ENCODE peak calls at places on chromosomes 11 and 22, in four cellular contexts. D is keratinocyte; I is CD8-positive, alpha-beta T cell; S is naive thymus-derived CD4-positive, alpha-beta T cell. M is an unnamed sample.

GRCh38 chr11:1881442-1882264 is 10.0 kb downstream of the PRR33 start:
- DNase-seq in D (no peak), S (no peak), I (no peak), M (no peak)

GRCh38 chr11:134040386-134041297 is 28.2 kb upstream of the JAM3 start:
- DNase-seq in S (no peak), I (no peak), D (peak; percentile 35), M (no peak)

GRCh38 chr11:115078461-115079438 is 400.4 kb downstream of the NXPE2 start:
- DNase-seq in S (no peak), D (no peak), I (no peak), M (no peak)

GRCh38 chr11:130043575-130043974 is 26.1 kb upstream of the APLP2 start:
- DNase-seq in I (no peak), S (no peak), D (no peak), M (no peak)

GRCh38 chr11:36817336-36817965 is 219.4 kb upstream of the RAG2 start:
- DNase-seq in I (no peak), D (no peak), S (no peak), M (no peak)

GRCh38 chr11:116194156-116194904 is 578.5 kb downstream of the BUD13 start:
- DNase-seq in I (no peak), D (no peak), S (no peak), M (no peak)

GRCh38 chr11:113189909-113190667 is 124.3 kb upstream of the TTC12 start:
- DNase-seq in I (no peak), S (no peak), D (peak; percentile 94), M (no peak)

GRCh38 chr11:33704240-33705002 is 3.8 kb upstream of the C11orf91 start:
- DNase-seq in I (no peak), S (no peak), D (no peak), M (no peak)

GRCh38 chr22:46421272-46421671 is 85.8 kb downstream of the TRMU start:
- DNase-seq in S (peak; percentile 10), D (no peak), I (no peak), M (no peak)

GRCh38 chr22:18935889-18936529 is at the start of gene PRODH:
- DNase-seq in S (no peak), D (no peak), I (no peak), M (no peak)

GRCh38 chr11:14414470-14415461 is 55.8 kb upstream of the RRAS2 start:
- DNase-seq in S (peak; percentile 22), D (no peak), I (peak; percentile 37), M (peak; percentile 43)

DNA sequence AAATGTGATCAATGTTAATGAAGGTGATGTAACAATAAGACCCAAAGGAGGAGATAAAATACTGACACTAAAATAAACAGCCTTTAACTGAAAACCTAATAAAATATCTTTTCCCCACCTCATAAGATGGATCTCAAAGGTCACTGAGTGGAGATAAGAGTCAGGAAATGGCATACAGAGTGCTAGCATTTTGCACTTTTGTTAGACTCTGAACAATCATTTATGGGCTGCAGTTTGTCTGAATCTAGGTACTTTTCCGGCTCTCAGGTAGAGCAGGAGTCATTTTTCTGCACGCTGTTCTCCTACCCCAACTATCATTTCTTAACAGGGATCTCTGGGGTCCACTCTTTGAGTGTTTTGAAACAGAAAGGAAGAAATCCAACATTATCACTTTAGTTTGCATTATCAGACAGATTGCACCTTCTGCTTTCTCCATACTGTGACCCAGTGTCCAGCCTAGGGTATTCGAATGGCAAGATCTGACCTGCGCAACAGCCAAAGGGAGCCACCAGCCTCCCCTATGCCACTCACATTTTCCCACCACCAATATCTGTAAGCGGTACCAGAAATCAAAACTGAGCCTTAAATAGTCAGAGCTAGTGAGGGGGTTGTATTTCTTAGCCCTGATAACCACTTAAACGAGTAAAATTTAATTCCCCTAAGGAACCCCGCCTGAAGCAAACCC is 866 bp downstream of the SIAE start:
- DNase-seq in I (no peak), D (no peak), S (no peak), M (no peak)
- H3K4me3 ChIP-seq in I (peak overlapping the region; percentile 69), D (peak overlapping the region; percentile 66), S (peak overlapping the region; percentile 76), M (peak overlapping the region; percentile 43)

GRCh38 chr11:61892085-61892370 is 683 bp upstream of the FADS3 start:
- DNase-seq in D (no peak), I (no peak), S (peak; percentile 45), M (no peak)
- H3K4me3 ChIP-seq in D (no peak overlapping the region), I (peak overlapping the region; percentile 53), S (peak overlapping the region; percentile 55), M (no peak overlapping the region)

DNA sequence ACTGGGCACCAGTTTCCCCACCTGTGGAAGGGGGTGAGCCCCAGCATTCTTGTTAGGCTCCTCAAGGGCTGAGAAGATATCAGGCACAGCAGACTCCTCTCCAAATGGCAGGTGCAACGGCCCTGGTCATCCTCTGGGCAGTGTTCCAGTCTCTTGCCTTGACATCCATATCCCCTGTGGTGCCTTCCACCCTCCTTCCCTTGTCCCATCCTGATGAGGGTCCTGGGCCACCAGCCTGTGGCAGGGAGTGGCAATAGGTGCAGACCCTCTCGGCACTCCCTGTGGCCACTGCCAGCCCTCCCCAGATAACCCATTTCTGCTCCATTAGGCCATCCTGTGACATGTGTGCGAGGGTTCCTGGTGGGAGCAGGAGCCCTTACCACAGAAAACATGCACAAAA is 78.8 kb upstream of the NECTIN1 start:
- DNase-seq in S (no peak), I (no peak), D (no peak), M (no peak)
- H3K4me3 ChIP-seq in S (no peak overlapping the region), I (no peak overlapping the region), D (no peak overlapping the region), M (no peak overlapping the region)

DNA sequence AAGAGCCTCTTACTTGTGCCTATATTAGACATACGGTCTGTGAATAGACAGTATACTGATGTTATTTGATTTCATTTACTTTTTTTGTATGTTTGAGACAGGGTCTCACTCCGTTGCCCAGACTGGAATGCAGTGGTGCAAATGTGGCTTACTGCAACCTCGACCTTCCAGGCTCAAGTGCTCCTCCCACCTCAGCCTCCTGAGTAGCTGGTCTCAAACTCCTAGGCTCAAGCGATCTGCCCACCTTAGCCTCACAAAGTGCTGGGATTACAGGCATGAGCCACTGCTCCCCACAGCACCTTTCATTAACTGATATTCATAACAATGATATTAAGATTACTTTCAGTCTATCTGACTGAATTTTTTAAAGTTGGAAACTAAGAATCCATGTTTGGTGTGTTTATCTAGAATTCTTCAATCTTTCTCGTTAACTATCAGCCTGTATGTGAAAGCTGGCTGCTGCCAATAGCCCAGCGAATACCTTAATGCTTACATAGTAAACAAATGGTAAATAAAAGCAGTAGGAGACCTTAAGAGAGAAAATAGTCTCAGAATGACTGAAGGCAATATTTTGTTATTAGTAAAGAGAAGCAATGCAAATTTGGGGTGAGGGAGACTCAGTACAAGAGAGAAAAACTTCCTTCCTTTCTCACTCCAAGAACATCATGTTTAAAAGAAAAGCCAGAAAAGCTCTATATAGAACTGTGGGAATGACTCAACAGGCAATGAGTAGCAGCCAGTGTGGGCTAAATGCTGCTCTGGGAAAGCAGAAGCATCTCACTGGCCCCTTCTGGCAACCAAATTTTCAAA is 101.9 kb downstream of the MRTFA start:
- DNase-seq in I (no peak), D (no peak), S (no peak), M (no peak)
- H3K4me3 ChIP-seq in I (peak overlapping the region; percentile 5), D (no peak overlapping the region), S (peak overlapping the region; percentile 53), M (peak overlapping the region; percentile 93)

M was measured in CD4-positive, CD25-positive, alpha-beta regulatory T cell.